ENCODE peak calls at places on chromosome 10, in four cellular contexts. K is SJSA1; I is stomach; Q is CD8-positive, alpha-beta memory T cell. Z is an unnamed sample.

GRCh38 chr10:11610151-11610854 is 1.1 kb downstream of the USP6NL start:
- DNase-seq in K (no peak), I (no peak), Q (no peak), Z (no peak)

GRCh38 chr10:13450078-13450477 is 78.7 kb downstream of the BEND7 start:
- DNase-seq in K (no peak), I (no peak), Q (no peak), Z (no peak)

GRCh38 chr10:3467052-3467906 is 294.7 kb upstream of the PITRM1 start:
- DNase-seq in K (peak; percentile 100), I (peak; percentile 55), Q (no peak), Z (peak; percentile 80)

GRCh38 chr10:10043083-10043482 is 974.6 kb upstream of the CELF2 start:
- DNase-seq in K (no peak), I (no peak), Q (no peak), Z (no peak)

GRCh38 chr10:63412304-63412703 is 53.5 kb downstream of the JMJD1C start:
- DNase-seq in K (no peak), I (no peak), Q (no peak), Z (no peak)

GRCh38 chr10:124059552-124059951 is 33.8 kb downstream of the CHST15 start:
- DNase-seq in K (no peak), I (no peak), Q (no peak), Z (no peak)

GRCh38 chr10:97714401-97715258 is 1.1 kb downstream of the MARVELD1 start:
- DNase-seq in K (peak; percentile 77), I (peak; percentile 38), Q (no peak), Z (peak; percentile 67)

GRCh38 chr10:49534670-49535381 is 4.1 kb downstream of the ERCC6 start:
- DNase-seq in K (no peak), I (no peak), Q (no peak), Z (no peak)

GRCh38 chr10:122859527-122859926 is 13.9 kb upstream of the CUZD1 start:
- DNase-seq in K (no peak), I (no peak), Q (no peak), Z (no peak)

GRCh38 chr10:132211246-132211645 is 24.5 kb downstream of the DPYSL4 start:
- DNase-seq in K (no peak), I (no peak), Q (no peak), Z (no peak)
- H3K4me1 ChIP-seq in K (no peaks in the 10 kb centered on the region), I (no peaks in the 10 kb centered on the region), Q (no peaks in the 10 kb centered on the region), Z (no peaks in the 10 kb centered on the region)

DNA sequence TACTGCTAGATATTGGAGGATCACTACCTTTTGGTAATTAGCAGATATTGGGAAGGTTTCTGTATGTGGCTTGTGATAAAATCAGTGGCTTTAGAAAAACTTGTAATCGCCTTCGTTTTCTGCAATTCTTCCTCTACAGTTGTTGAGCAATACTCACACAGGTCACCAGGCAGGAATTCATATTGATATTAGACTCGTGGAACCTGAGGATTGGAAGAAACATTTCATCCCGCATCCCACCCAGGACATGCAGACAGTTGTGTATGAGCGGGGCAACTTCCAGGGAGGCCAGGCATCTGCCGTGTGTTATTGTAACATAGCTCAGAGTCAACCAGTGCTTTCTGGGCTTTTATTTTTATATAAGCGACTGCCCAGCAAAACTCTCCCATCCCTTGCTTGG is 821.3 kb downstream of the LRMDA start:
- DNase-seq in K (no peak), I (no peak), Q (no peak), Z (no peak)
- H3K27ac ChIP-seq in K (no peak overlapping the region), I (no peak overlapping the region), Q (no peak overlapping the region), Z (no peak overlapping the region)

GRCh38 chr10:69338133-69338456 is 59.8 kb downstream of the HK1 start:
- DNase-seq in K (no peak), I (no peak), Q (no peak), Z (no peak)

GRCh38 chr10:69338547-69339450 is 60.5 kb downstream of the HK1 start:
- DNase-seq in K (no peak), I (no peak), Q (no peak), Z (no peak)

GRCh38 chr10:69336952-69337311 is 58.6 kb downstream of the HK1 start:
- DNase-seq in K (no peak), I (no peak), Q (no peak), Z (no peak)

GRCh38 chr10:69335613-69336012 is 57.3 kb downstream of the HK1 start:
- DNase-seq in K (no peak), I (no peak), Q (no peak), Z (no peak)

DNA sequence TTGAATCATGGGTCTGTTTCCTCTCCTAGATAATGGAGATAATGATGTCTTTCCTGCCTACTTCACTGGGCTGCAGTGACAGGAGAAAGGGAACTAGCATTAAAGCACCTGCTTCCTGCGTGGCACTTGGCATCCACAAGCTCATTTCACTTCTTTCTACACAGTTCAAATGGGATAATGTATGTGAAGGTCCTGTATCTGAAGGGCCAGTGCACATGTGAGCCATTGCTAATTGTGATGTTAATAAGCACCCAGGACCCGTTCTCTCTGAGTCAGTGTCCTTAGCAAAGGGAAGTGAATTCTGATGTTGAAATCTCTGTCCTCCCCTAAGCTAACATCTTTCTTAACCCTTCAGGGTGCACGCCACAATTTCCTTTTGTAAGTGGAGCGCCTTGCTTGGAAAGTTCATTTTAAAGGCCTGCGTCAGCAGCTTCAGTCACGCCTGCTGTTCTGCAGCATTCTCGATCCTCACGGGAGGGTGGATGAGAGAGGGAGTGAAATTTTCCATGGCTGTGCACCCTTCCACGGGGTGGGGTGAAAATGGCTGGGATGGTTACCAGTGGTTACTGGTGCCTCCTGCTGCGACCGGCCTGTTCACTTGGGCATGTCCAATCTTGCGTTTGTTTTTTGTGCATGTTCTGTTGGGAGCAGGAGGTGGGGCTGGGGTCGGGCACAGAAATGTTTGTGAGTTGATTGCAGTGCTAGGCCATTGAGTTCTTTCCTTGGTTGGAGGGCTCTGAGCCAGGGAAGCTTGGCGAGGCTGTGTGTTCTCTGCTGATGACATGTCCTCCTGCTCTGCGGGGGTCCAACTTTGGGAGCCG is 59.2 kb downstream of the HK1 start:
- DNase-seq in K (no peak), I (no peak), Q (no peak), Z (no peak)
- H3K4me1 ChIP-seq in K (no peaks in the 10 kb centered on the region), I (peaks cover 65% of the 10 kb centered on the region), Q (peaks cover 62% of the 10 kb centered on the region), Z (peaks cover 4% of the 10 kb centered on the region)

GRCh38 chr10:29723704-29724103 is 88.9 kb upstream of the SVIL start:
- DNase-seq in K (no peak), I (no peak), Q (no peak), Z (no peak)
- H3K27ac ChIP-seq in K (no peak overlapping the region), I (no peak overlapping the region), Q (no peak overlapping the region), Z (no peak overlapping the region)

DNA sequence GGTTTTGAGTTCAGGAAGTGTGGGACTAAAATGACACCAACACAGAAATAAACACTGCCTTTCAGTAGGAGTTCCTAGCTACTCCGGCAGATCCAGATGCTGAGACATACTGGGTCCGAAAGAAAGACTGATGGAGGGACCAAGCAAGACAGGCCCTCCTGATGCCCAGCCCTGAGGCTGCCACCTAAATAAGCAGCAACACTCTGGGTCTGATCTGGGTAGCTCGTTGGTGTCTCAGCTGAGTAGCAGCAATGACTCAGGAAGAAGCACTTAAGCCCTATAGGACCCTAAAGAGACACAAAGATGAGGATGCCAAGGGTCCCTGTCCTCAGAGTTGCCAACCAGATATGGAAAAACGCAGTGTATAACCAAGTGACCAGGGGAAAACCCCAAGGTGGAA is 190.7 kb downstream of the FAM107B start:
- DNase-seq in K (no peak), I (no peak), Q (no peak), Z (no peak)
- H3K4me1 ChIP-seq in K (peaks cover 46% of the 10 kb centered on the region), I (peaks cover 86% of the 10 kb centered on the region), Q (peaks cover 97% of the 10 kb centered on the region), Z (no peaks in the 10 kb centered on the region)

GRCh38 chr10:86670876-86671275 is 2.6 kb downstream of the LDB3 start:
- DNase-seq in K (no peak), I (no peak), Q (no peak), Z (no peak)

GRCh38 chr10:86671419-86671818 is 3.1 kb downstream of the LDB3 start:
- DNase-seq in K (no peak), I (peak; percentile 63), Q (no peak), Z (no peak)

GRCh38 chr10:86670290-86670811 is 2.0 kb downstream of the LDB3 start:
- DNase-seq in K (no peak), I (no peak), Q (no peak), Z (no peak)

GRCh38 chr10:86673216-86673826 is 5.0 kb downstream of the LDB3 start:
- DNase-seq in K (no peak), I (no peak), Q (no peak), Z (no peak)

DNA sequence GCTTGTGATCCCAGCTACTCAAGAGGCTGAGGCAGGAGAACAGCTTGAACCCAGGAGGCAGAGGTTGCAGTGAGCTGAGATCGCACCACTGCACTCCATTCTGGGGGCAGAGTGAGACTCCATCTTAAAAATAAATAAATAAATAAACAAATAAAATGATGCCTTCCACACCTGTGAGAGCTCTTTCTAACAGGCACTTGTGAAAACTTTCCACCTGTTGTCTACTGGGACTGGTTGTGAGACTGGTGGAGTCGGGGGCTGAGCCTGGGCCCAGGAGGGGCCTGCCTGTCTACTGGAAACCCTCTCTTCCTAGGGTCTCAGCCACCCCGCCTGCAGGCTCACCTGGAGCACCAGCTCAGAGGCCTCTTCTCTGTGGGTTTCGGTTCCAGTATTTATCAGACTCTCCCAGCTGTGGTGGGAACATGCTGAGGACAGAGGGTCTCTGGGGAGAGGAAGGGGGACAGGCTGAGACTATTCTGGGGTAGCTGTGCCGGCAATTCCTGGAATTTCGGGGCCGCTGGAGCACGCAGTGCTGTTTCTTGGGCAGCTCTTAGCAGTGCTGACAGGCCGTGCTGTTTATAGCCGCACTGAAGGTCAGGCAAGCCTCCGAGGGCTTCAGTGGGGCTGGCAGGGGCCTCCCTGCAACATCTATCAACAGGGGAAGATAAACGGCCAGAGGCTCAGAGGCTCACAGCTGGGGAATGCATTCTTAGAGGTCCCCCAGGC is 3.8 kb downstream of the LDB3 start:
- DNase-seq in K (no peak), I (no peak), Q (no peak), Z (no peak)
- H3K27ac ChIP-seq in K (no peak overlapping the region), I (peak overlapping the region; percentile 74), Q (no peak overlapping the region), Z (no peak overlapping the region)

GRCh38 chr10:80170026-80170425 is 35.3 kb downstream of the ANXA11 start:
- DNase-seq in K (no peak), I (no peak), Q (no peak), Z (no peak)

GRCh38 chr10:80167471-80167870 is 34.9 kb downstream of the PLAC9 start:
- DNase-seq in K (no peak), I (no peak), Q (no peak), Z (no peak)

GRCh38 chr10:80170641-80171040 is 34.7 kb downstream of the ANXA11 start:
- DNase-seq in K (no peak), I (no peak), Q (no peak), Z (no peak)

GRCh38 chr10:80168111-80168511 is 35.6 kb downstream of the PLAC9 start:
- DNase-seq in K (no peak), I (no peak), Q (no peak), Z (no peak)

GRCh38 chr10:80168679-80169380 is 36.3 kb downstream of the PLAC9 start:
- DNase-seq in K (no peak), I (no peak), Q (peak; percentile 15), Z (no peak)
- H3K4me1 ChIP-seq in K (peaks cover 37% of the 10 kb centered on the region), I (peaks cover 94% of the 10 kb centered on the region), Q (peaks cover 8% of the 10 kb centered on the region), Z (no peaks in the 10 kb centered on the region)

DNA sequence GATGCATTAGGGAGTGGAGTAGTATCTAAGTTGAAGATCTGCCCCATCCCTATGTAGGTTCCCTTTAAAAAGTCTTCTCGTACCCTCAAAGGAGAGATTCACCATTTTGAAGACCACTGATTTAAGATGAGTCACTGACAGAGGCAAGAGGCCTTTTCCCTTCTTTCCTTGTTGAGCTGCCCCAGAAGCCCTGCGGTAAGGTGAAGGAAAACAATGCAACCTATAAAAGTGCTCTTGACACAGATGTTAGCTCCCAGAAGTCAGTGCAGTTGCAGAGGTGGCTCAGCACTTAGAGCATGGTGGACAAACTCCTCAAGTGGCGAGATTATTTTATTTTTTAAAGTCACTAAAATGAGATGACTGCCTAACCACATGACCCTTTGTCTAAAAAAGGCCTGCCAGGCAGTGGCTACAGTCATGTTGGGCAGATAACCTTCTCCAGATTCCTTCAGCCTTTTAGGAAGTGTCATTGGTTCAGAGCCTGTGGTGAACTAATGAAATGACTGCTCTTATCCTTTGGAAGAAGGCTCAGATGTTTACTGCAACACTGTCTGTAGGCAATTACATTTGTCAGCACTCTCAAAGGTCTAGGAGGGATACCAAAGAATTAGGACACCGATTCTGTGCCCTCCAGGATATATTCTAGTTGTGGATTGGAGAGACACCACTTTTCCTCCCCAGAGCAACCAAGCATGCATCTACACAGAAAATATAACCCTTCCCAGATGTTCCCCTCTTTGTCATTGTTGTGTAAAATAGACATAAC is 88.7 kb downstream of the ARID5B start:
- DNase-seq in K (no peak), I (no peak), Q (no peak), Z (no peak)
- H3K27ac ChIP-seq in K (no peak overlapping the region), I (no peak overlapping the region), Q (no peak overlapping the region), Z (no peak overlapping the region)